ENCODE peak calls at places on chromosomes 11 and 22, in six cellular contexts. F is H9, B is IMR-90, N is fibroblast of lung, T is mucosa of descending colon, V is HFFc6. R is an unnamed sample.
A peak's percentile ranks its signal among the peaks of the same experiment; 100 is the strongest.

GRCh38 chr22:30150212-30150611 is 69.9 kb downstream of the HORMAD2 start:
- DNase-seq in F (no peak), B (no peak), N (no peak), T (no peak), V (no peak), R (no peak)

GRCh38 chr11:104256525-104256924 is 92.6 kb upstream of the PDGFD start:
- DNase-seq in F (no peak), B (peak; percentile 13), N (peak; percentile 48), T (no peak), V (no peak), R (no peak)

GRCh38 chr22:41998361-41999261 is at the start of gene WBP2NL:
- DNase-seq in F (no peak), B (peak; percentile 51), N (peak; percentile 84), T (peak; percentile 93), V (no peak), R (no peak)

GRCh38 chr11:133239530-133239929 is 292.8 kb downstream of the OPCML start:
- DNase-seq in F (peak; percentile 54), B (no peak), N (no peak), T (no peak), V (no peak), R (no peak)

GRCh38 chr11:69351460-69351859 is 57.5 kb downstream of the MYEOV start:
- DNase-seq in F (no peak), B (peak; percentile 85), N (peak; percentile 54), T (no peak), V (peak; percentile 67), R (no peak)

GRCh38 chr11:6357222-6357621 is 33.1 kb upstream of the SMPD1 start:
- DNase-seq in F (no peak), B (peak; percentile 95), N (peak; percentile 71), T (no peak), V (peak; percentile 91), R (no peak)

GRCh38 chr22:22848364-22848866 is 39.2 kb upstream of the IGLL5 start:
- DNase-seq in F (peak; percentile 79), B (peak; percentile 31), N (peak; percentile 47), T (peak; percentile 81), V (no peak), R (peak; percentile 79)

GRCh38 chr11:102244681-102245409 is 72.4 kb upstream of the BIRC3 start:
- DNase-seq in F (no peak), B (peak; percentile 87), N (peak; percentile 69), T (no peak), V (peak; percentile 95), R (no peak)

GRCh38 chr11:6602096-6602940 is 1.1 kb downstream of the RRP8 start:
- DNase-seq in F (no peak), B (no peak), N (no peak), T (no peak), V (no peak), R (no peak)

GRCh38 chr11:64870176-64870892 is 8.1 kb downstream of the EHD1 start:
- DNase-seq in F (no peak), B (peak; percentile 78), N (peak; percentile 66), T (no peak), V (peak; percentile 48), R (no peak)

GRCh38 chr22:49241174-49241851 is 586.4 kb downstream of the BRD1 start:
- DNase-seq in F (peak; percentile 16), B (no peak), N (no peak), T (no peak), V (no peak), R (no peak)

GRCh38 chr11:5922749-5923426 is 19.2 kb upstream of the OR56A3 start:
- DNase-seq in F (no peak), B (no peak), N (no peak), T (no peak), V (no peak), R (no peak)

GRCh38 chr22:36223504-36223903 is 15.8 kb downstream of the APOL2 start:
- DNase-seq in F (no peak), B (no peak), N (no peak), T (no peak), V (no peak), R (no peak)

GRCh38 chr22:29883831-29884139 is 811 bp downstream of the MTMR3 start:
- DNase-seq in F (no peak), B (peak; percentile 8), N (peak; percentile 16), T (no peak), V (no peak), R (no peak)

GRCh38 chr11:34323601-34324000 is 34.2 kb downstream of the ABTB2 start:
- DNase-seq in F (no peak), B (no peak), N (no peak), T (no peak), V (no peak), R (no peak)

GRCh38 chr11:34863048-34863447 is 53.1 kb downstream of the APIP start:
- DNase-seq in F (no peak), B (no peak), N (no peak), T (no peak), V (no peak), R (no peak)

GRCh38 chr22:41910599-41911291 is 4.1 kb downstream of the SHISA8 start:
- DNase-seq in F (no peak), B (no peak), N (no peak), T (no peak), V (no peak), R (peak; percentile 32)

GRCh38 chr11:131038597-131038996 is 122.3 kb upstream of the SNX19 start:
- DNase-seq in F (no peak), B (no peak), N (no peak), T (no peak), V (peak; percentile 16), R (no peak)

GRCh38 chr11:64284962-64285884 is at the start of gene GPR137:
- DNase-seq in F (peak; percentile 78), B (peak; percentile 56), N (peak; percentile 63), T (peak; percentile 95), V (peak; percentile 48), R (peak; percentile 92)

GRCh38 chr11:45657496-45658260 is 7.7 kb downstream of the CHST1 start:
- DNase-seq in F (peak; percentile 18), B (no peak), N (no peak), T (no peak), V (no peak), R (no peak)

GRCh38 chr11:3642071-3642951 is 519 bp upstream of the ART5 start:
- DNase-seq in F (peak; percentile 98), B (peak; percentile 58), N (peak; percentile 63), T (peak; percentile 81), V (no peak), R (peak; percentile 97)

GRCh38 chr22:27412866-27413445 is 388.6 kb downstream of the MN1 start:
- DNase-seq in F (no peak), B (no peak), N (no peak), T (no peak), V (no peak), R (no peak)

GRCh38 chr11:124301482-124301881 is 12.3 kb downstream of the OR8D1 start:
- DNase-seq in F (no peak), B (peak; percentile 54), N (peak; percentile 80), T (no peak), V (no peak), R (no peak)

GRCh38 chr22:41971431-41971830 is 2.2 kb downstream of the SEPTIN3 start:
- DNase-seq in F (no peak), B (no peak), N (no peak), T (no peak), V (no peak), R (no peak)

GRCh38 chr22:22371031-22371541 is 126.5 kb downstream of the VPREB1 start:
- DNase-seq in F (no peak), B (no peak), N (no peak), T (no peak), V (no peak), R (no peak)

GRCh38 chr11:59668188-59668949 is 468 bp downstream of the PATL1 start:
- DNase-seq in F (peak; percentile 71), B (peak; percentile 28), N (peak; percentile 46), T (no peak), V (peak; percentile 18), R (peak; percentile 78)

GRCh38 chr22:39427751-39428596 is 28.4 kb downstream of the TAB1 start:
- DNase-seq in F (peak; percentile 25), B (no peak), N (no peak), T (peak; percentile 9), V (no peak), R (no peak)

DNA sequence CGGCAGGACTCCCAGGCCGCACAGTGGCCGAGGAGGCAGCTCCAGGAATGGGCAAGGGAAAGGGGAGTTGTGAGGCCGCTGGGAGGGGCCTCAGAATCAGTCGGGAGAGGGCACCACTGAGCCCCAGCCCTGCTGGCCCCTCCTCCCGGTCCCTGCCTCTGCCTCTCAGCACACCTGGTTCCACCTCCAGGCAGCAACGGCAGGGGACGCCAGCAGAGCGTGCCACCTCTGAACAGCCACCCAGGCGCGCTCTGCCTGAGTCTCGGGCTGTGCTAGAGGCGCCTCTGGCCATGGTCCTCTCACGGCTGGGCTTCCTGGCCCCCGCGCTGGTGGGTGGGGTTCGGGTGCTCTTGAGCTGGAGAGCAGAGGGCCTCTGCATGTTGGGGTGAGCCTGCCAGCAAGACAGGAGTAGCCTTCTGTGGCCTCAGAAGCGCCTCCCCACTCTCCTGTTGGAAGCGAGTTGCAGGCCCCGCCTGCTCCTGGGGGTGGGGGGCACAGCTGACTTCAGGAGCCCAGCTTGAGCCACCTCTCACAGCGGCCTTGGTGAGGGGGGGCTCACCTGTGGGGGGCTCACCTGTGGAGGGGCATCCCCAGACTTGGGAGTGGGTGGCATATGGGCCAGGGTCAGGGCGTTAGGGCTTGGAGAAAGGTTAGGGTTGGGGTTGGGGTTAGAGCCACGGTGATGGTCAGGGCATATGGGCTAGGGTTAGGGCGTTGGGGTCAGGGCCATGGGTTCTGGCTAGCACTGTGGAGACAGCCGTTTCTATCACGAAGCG is 32.8 kb downstream of the MOB2 start:
- DNase-seq in F (peak; percentile 92), B (no peak), N (no peak), T (peak; percentile 58), V (no peak), R (peak; percentile 50)
- TF ChIP-seq CTCF in F (peak; percentile 73), B (peak; percentile 21), N (no peak), T (no peak), V (peak; percentile 27), R (no peak)

GRCh38 chr11:1303196-1303821 is 6.1 kb downstream of the TOLLIP start:
- DNase-seq in F (peak; percentile 68), B (no peak), N (no peak), T (peak; percentile 39), V (no peak), R (no peak)
- TF ChIP-seq CTCF in F (peak; percentile 72), B (peak; percentile 24), N (no peak), T (peak; percentile 18), V (peak; percentile 42), R (peak; percentile 32)

GRCh38 chr11:96012086-96012824 is 88.3 kb upstream of the MTMR2 start:
- DNase-seq in F (peak; percentile 37), B (peak; percentile 54), N (peak; percentile 90), T (peak; percentile 41), V (peak; percentile 71), R (peak; percentile 24)
- TF ChIP-seq CTCF in F (peak; percentile 60), B (peak; percentile 42), N (peak; percentile 75), T (peak; percentile 24), V (peak; percentile 59), R (peak; percentile 16)

GRCh38 chr11:116697011-116697410 is 75.8 kb downstream of the BUD13 start:
- DNase-seq in F (no peak), B (no peak), N (no peak), T (no peak), V (no peak), R (no peak)
- TF ChIP-seq CTCF in F (no peak), B (no peak), N (no peak), T (no peak), V (no peak), R (no peak)

DNA sequence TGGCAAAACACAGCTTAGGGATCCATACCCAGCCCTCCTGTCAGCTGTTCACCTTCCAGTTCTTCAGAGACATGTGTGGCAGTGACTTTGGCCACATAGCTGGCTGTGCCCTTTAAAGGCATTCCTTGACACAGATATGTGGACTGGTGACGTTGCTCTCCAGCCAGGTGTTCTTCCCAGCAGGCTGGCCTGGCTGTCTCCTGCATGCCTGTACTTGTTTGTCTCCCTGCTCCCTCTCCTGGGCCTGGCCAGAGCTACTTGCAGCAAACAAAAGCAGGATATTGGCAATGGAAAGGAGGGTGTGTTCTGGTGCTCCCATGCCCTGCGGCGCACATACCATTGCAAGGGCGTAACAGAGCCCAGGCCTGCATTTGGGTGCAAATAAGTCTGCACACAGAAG is 38.3 kb downstream of the PIK3IP1 start:
- DNase-seq in F (peak; percentile 86), B (no peak), N (no peak), T (peak; percentile 72), V (no peak), R (no peak)
- TF ChIP-seq CTCF in F (no peak), B (no peak), N (no peak), T (no peak), V (no peak), R (no peak)

R was measured in nephron progenitor cell.